ENCODE peak calls at places on chromosomes 3 and 15, in nine cellular contexts. Z is glutamatergic neuron, N is GM20000, W is lower leg skin, F is breast epithelium, T is H9, E is astrocyte of the cerebellum, R is type B pancreatic cell, A is AG10803. G is an unnamed sample.

GRCh38 chr3:184540777-184541681 is 20.6 kb upstream of the EPHB3 start:
- DNase-seq in A (no peak), R (peak; percentile 81), E (peak; percentile 8), W (peak; percentile 71), F (peak; percentile 85), N (peak; percentile 70), Z (peak; percentile 72), T (peak; percentile 94), G (peak; percentile 79)

GRCh38 chr15:38300395-38300794 is 47.8 kb downstream of the SPRED1 start:
- DNase-seq in R (no peak), W (no peak), E (no peak), A (peak; percentile 28), F (no peak), T (no peak), N (peak; percentile 8), Z (no peak), G (no peak)

GRCh38 chr3:138395865-138396751 is 38.3 kb upstream of the ESYT3 start:
- DNase-seq in N (no peak), F (no peak), E (no peak), Z (no peak), A (no peak), R (no peak), T (peak; percentile 29), W (no peak), G (no peak)

GRCh38 chr15:48330045-48330840 is 986 bp upstream of the DUT start:
- DNase-seq in E (no peak), A (peak; percentile 27), N (no peak), R (no peak), F (no peak), Z (no peak), W (no peak), T (no peak), G (no peak)

GRCh38 chr3:42063886-42064285 is 27.3 kb upstream of the TRAK1 start:
- DNase-seq in T (no peak), N (no peak), R (no peak), A (peak; percentile 97), W (no peak), Z (no peak), E (no peak), F (no peak), G (no peak)

GRCh38 chr3:18008706-18009363 is 266.4 kb upstream of the TBC1D5 start:
- DNase-seq in F (no peak), N (no peak), R (no peak), E (no peak), A (peak; percentile 33), Z (no peak), W (no peak), T (no peak), G (no peak)

GRCh38 chr3:99323940-99324339 is 314.5 kb upstream of the COL8A1 start:
- DNase-seq in R (no peak), Z (no peak), A (no peak), W (no peak), N (no peak), F (no peak), E (no peak), T (no peak), G (no peak)

GRCh38 chr3:106877632-106878031 is 499.6 kb upstream of the CCDC54 start:
- DNase-seq in T (no peak), N (no peak), E (peak; percentile 47), W (no peak), A (no peak), F (no peak), R (no peak), Z (no peak), G (no peak)

GRCh38 chr15:28107111-28107893 is 8.2 kb upstream of the OCA2 start:
- DNase-seq in A (no peak), T (peak; percentile 43), F (no peak), N (peak; percentile 58), W (no peak), R (peak; percentile 69), E (no peak), Z (no peak), G (peak; percentile 45)

GRCh38 chr3:177343122-177343521 is 145.8 kb upstream of the TBL1XR1 start:
- DNase-seq in F (no peak), T (no peak), W (no peak), R (no peak), Z (no peak), N (no peak), A (no peak), E (no peak), G (no peak)

GRCh38 chr3:42012378-42012934 is 50.6 kb upstream of the ULK4 start:
- DNase-seq in A (no peak), W (no peak), R (no peak), Z (no peak), T (no peak), N (no peak), E (no peak), F (no peak), G (no peak)

GRCh38 chr3:159796744-159797143 is 191.9 kb upstream of the IL12A start:
- DNase-seq in Z (no peak), F (no peak), T (no peak), E (peak; percentile 66), R (no peak), N (no peak), W (no peak), A (peak; percentile 85), G (no peak)

GRCh38 chr3:31634485-31634884 is 101.8 kb downstream of the STT3B start:
- DNase-seq in T (no peak), W (no peak), E (no peak), N (no peak), A (peak; percentile 87), Z (no peak), R (no peak), F (no peak), G (no peak)

GRCh38 chr3:193548406-193548805 is 6.3 kb downstream of the ATP13A4 start:
- DNase-seq in T (no peak), N (no peak), F (no peak), A (no peak), R (no peak), Z (no peak), E (no peak), W (no peak), G (no peak)

GRCh38 chr3:193896419-193896818 is 239.5 kb upstream of the HES1 start:
- DNase-seq in E (no peak), T (no peak), Z (no peak), W (no peak), F (peak; percentile 28), N (no peak), A (no peak), R (no peak), G (no peak)

GRCh38 chr3:38151667-38152265 is 13.3 kb downstream of the MYD88 start:
- DNase-seq in E (no peak), T (no peak), F (no peak), R (no peak), W (no peak), Z (no peak), N (no peak), A (no peak), G (no peak)

GRCh38 chr3:48034000-48034516 is 17.8 kb upstream of the MAP4 start:
- DNase-seq in F (no peak), N (no peak), A (peak; percentile 75), Z (no peak), T (no peak), W (no peak), R (no peak), E (peak; percentile 88), G (no peak)

GRCh38 chr15:75720787-75721461 is 8.3 kb upstream of the CSPG4 start:
- DNase-seq in N (peak; percentile 69), Z (peak; percentile 13), W (no peak), T (peak; percentile 76), E (no peak), R (no peak), F (peak; percentile 60), A (no peak), G (no peak)
- TF ChIP-seq CTCF in N (peak; percentile 37), Z (no peak), W (no peak), T (peak; percentile 60), E (peak; percentile 37), R (peak; percentile 40), F (no peak), A (no peak), G (no peak)

DNA sequence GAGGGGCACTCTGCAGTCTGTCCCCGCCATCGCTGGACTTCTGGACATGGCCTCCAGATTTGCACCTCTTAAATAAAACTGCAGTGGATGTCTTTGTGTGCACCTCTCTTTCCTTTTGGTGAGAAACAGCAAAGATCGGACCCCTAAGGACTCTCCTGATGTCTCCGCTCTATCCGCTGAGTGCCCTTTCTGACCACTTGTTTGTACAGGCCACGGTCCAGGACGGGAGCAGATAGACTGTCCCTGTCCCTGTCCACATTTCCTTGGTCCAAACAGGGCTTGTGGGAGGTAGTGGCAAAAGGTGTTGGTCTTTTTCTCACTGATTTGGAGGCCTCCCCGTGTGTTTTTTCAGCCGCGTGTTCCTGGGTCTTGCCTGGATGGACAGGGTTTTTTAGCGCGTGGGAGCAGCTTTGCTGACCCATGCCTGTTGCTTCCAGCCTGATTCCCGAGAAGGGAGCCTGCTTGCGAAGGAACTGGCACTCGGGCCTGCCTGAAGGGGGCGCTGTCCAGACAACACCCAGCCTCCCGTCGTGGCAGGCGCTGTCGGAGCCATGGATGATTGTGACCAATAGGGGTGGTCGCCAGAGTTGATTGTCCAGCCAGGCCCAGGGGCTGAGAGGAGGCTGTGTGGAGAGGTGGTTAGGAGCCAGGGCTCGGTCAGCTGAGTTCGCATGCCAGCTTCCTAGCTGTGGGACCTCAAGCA is 13.2 kb upstream of the STAB1 start:
- DNase-seq in R (no peak), T (peak; percentile 88), A (no peak), F (no peak), E (no peak), N (no peak), W (no peak), Z (peak; percentile 77), G (peak; percentile 80)
- TF ChIP-seq CTCF in R (peak; percentile 66), T (peak; percentile 90), A (peak; percentile 43), F (no peak), E (peak; percentile 34), N (peak; percentile 20), W (no peak), Z (peak; percentile 83), G (peak; percentile 88)

DNA sequence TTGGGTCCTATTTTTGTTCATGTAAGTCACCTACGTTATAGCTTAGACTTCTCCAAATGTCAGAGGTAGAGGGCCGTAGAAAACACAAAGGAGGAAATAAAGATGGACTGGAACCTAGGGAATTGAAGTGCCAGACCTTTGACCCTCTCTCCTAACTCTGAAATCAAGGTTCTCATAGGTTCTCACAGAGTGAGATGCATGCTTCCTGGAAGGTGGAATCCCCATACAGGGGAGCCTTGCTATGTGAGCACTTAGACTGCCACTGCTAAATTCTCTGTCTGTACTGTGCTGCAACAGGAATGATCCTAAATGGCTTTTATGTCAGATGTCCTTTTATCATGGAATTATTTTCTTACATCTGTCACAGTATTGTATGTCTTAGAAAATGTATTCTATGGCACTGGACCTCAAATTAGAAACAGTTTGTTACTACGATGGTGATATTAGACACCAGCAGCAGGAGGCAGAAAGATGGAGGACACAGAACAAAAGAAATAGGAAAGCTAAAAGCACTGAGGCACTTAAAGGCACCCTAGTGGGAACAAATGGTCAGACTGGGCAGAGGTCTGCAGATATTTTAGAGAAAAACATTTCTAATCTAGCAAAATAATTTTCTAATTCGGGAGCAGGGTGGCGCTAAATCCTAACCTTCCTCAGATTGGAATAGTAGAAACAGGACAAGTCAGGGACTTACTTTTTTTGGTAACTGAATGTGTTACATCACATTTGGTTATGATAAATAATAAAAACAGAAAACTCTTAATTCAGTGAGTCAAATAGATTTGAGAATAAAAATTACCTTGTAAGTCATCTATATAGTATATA is 60.2 kb upstream of the CDAN1 start:
- DNase-seq in A (peak; percentile 12), Z (no peak), R (no peak), F (no peak), N (no peak), E (peak; percentile 2), W (no peak), T (no peak), G (no peak)
- TF ChIP-seq CTCF in A (peak; percentile 18), Z (no peak), R (no peak), F (no peak), N (no peak), E (no peak), W (no peak), T (no peak), G (no peak)

GRCh38 chr3:109224333-109224732 is 87.8 kb downstream of the C3orf85 start:
- DNase-seq in T (peak; percentile 84), E (no peak), Z (no peak), R (no peak), W (no peak), N (no peak), F (no peak), A (no peak), G (peak; percentile 7)
- TF ChIP-seq CTCF in T (peak; percentile 73), E (no peak), Z (peak; percentile 17), R (no peak), W (no peak), N (no peak), F (no peak), A (no peak), G (peak; percentile 24)

G was measured in endothelial cell.